ENCODE peak calls at places on chromosomes 6 and 20, in six cellular contexts. J is MM.1S, M is HFF-Myc, H is heart left ventricle, I is A673, O is right atrium auricular region. S is an unnamed sample.
A peak's percentile ranks its signal among the peaks of the same experiment; 100 is the strongest.

GRCh38 chr20:44117296-44118184 is 69.4 kb downstream of the JPH2 start:
- DNase-seq in M (no peak), H (no peak), I (no peak), O (no peak), J (no peak), S (no peak)

GRCh38 chr6:123589973-123590372 is 46.8 kb downstream of the TRDN start:
- DNase-seq in O (no peak), J (no peak), M (no peak), H (no peak), I (peak; percentile 31), S (no peak)

GRCh38 chr20:57656252-57656820 is 36.1 kb upstream of the ZBP1 start:
- DNase-seq in M (no peak), J (no peak), O (peak; percentile 54), I (no peak), H (no peak), S (no peak)

GRCh38 chr20:35318502-35319157 is 26.4 kb upstream of the FAM83C start:
- DNase-seq in H (no peak), O (no peak), M (peak; percentile 79), I (no peak), J (no peak), S (no peak)

GRCh38 chr20:14234666-14235295 is 102.6 kb downstream of the FLRT3 start:
- DNase-seq in M (no peak), I (no peak), H (no peak), O (no peak), J (no peak), S (no peak)

GRCh38 chr20:48242623-48243022 is 457.3 kb upstream of the SULF2 start:
- DNase-seq in H (no peak), M (no peak), J (no peak), O (no peak), I (no peak), S (no peak)

GRCh38 chr20:22862645-22863230 is 172.4 kb upstream of the SSTR4 start:
- DNase-seq in M (no peak), J (no peak), H (peak; percentile 63), I (no peak), O (no peak), S (no peak)

GRCh38 chr6:1535295-1535694 is 74.4 kb upstream of the FOXC1 start:
- DNase-seq in I (no peak), M (no peak), H (no peak), O (no peak), J (no peak), S (no peak)

GRCh38 chr6:29647927-29648642 is 8.8 kb upstream of the MOG start:
- DNase-seq in O (no peak), M (peak; percentile 17), H (no peak), J (peak; percentile 33), I (peak; percentile 53), S (no peak)

GRCh38 chr20:4920131-4920530 is 81.2 kb downstream of the SLC23A2 start:
- DNase-seq in M (no peak), J (no peak), H (no peak), O (no peak), I (no peak), S (no peak)

GRCh38 chr20:63056236-63057132 is 49.7 kb upstream of the BHLHE23 start:
- DNase-seq in M (no peak), J (no peak), I (peak; percentile 61), O (no peak), H (no peak), S (peak; percentile 82)

GRCh38 chr20:48802216-48802615 is 25.6 kb downstream of the PREX1 start:
- DNase-seq in H (no peak), M (no peak), I (no peak), J (no peak), O (no peak), S (no peak)

GRCh38 chr6:152323376-152323775 is 313.8 kb downstream of the SYNE1 start:
- DNase-seq in O (no peak), J (no peak), I (no peak), H (no peak), M (no peak), S (no peak)

GRCh38 chr6:49782293-49783181 is 4.5 kb downstream of the PGK2 start:
- DNase-seq in M (no peak), H (no peak), J (no peak), O (no peak), I (no peak), S (no peak)

GRCh38 chr20:33568378-33569289 is 78.7 kb downstream of the CBFA2T2 start:
- DNase-seq in O (no peak), H (peak; percentile 68), J (peak; percentile 76), I (peak; percentile 30), M (no peak), S (peak; percentile 32)

GRCh38 chr20:45833030-45833882 is at the start of gene SNX21:
- DNase-seq in H (peak; percentile 95), J (peak; percentile 18), O (peak; percentile 95), I (peak; percentile 67), M (peak; percentile 52), S (peak; percentile 75)

GRCh38 chr6:116461563-116462507 is 660 bp downstream of the CALHM6 start:
- DNase-seq in I (peak; percentile 15), J (peak; percentile 51), H (peak; percentile 73), O (no peak), M (peak; percentile 17), S (peak; percentile 78)

GRCh38 chr6:93418448-93419303 is 683 bp downstream of the EPHA7 start:
- DNase-seq in O (no peak), H (peak; percentile 45), J (peak; percentile 48), I (peak; percentile 59), M (no peak), S (peak; percentile 37)

GRCh38 chr6:153034139-153034538 is 31.6 kb upstream of the MTRF1L start:
- DNase-seq in M (no peak), H (no peak), O (no peak), J (no peak), I (no peak), S (no peak)

GRCh38 chr20:56689852-56690485 is 60.9 kb downstream of the TFAP2C start:
- DNase-seq in I (no peak), H (no peak), O (no peak), M (no peak), J (peak; percentile 40), S (no peak)

GRCh38 chr20:42276718-42277117 is 658.5 kb upstream of the CHD6 start:
- DNase-seq in H (no peak), J (no peak), M (no peak), O (no peak), I (no peak), S (no peak)

GRCh38 chr6:150165020-150165702 is 22.3 kb downstream of the PPP1R14C start:
- DNase-seq in M (no peak), H (no peak), O (no peak), I (no peak), J (no peak), S (no peak)

GRCh38 chr20:31605902-31606677 is 1.0 kb downstream of the ID1 start:
- DNase-seq in O (no peak), I (no peak), M (no peak), H (peak; percentile 41), J (no peak), S (peak; percentile 53)

GRCh38 chr6:164345340-164345739 is 930.8 kb downstream of the QKI start:
- DNase-seq in O (no peak), H (no peak), I (no peak), J (no peak), M (no peak), S (no peak)
- TF ChIP-seq CTCF in O (no peak), H (no peak), I (no peak), J (no peak), M (no peak), S (no peak)

GRCh38 chr6:53044071-53044470 is 21.1 kb upstream of the FBXO9 start:
- DNase-seq in M (no peak), H (peak; percentile 43), J (no peak), I (peak; percentile 81), O (no peak), S (no peak)
- TF ChIP-seq CTCF in M (no peak), H (no peak), J (no peak), I (no peak), O (no peak), S (no peak)

GRCh38 chr6:13066050-13066449 is 262.3 kb downstream of the TBC1D7 start:
- DNase-seq in H (no peak), O (no peak), J (no peak), M (no peak), I (no peak), S (no peak)
- TF ChIP-seq CTCF in H (no peak), O (no peak), J (no peak), M (no peak), I (no peak), S (no peak)

GRCh38 chr6:2988426-2989331 is 11.0 kb upstream of the NQO2 start:
- DNase-seq in H (peak; percentile 94), O (peak; percentile 95), M (peak; percentile 86), J (peak; percentile 80), I (peak; percentile 93), S (peak; percentile 81)

GRCh38 chr6:2988076-2988425 is 11.6 kb upstream of the NQO2 start:
- DNase-seq in I (no peak), M (no peak), H (no peak), O (no peak), J (no peak), S (no peak)

GRCh38 chr6:2990179-2990931 is 9.3 kb upstream of the NQO2 start:
- DNase-seq in H (no peak), J (peak; percentile 20), M (no peak), I (no peak), O (no peak), S (no peak)

GRCh38 chr6:2990932-2991506 is 8.7 kb upstream of the NQO2 start:
- DNase-seq in I (no peak), M (no peak), H (no peak), J (no peak), O (no peak), S (no peak)

DNA sequence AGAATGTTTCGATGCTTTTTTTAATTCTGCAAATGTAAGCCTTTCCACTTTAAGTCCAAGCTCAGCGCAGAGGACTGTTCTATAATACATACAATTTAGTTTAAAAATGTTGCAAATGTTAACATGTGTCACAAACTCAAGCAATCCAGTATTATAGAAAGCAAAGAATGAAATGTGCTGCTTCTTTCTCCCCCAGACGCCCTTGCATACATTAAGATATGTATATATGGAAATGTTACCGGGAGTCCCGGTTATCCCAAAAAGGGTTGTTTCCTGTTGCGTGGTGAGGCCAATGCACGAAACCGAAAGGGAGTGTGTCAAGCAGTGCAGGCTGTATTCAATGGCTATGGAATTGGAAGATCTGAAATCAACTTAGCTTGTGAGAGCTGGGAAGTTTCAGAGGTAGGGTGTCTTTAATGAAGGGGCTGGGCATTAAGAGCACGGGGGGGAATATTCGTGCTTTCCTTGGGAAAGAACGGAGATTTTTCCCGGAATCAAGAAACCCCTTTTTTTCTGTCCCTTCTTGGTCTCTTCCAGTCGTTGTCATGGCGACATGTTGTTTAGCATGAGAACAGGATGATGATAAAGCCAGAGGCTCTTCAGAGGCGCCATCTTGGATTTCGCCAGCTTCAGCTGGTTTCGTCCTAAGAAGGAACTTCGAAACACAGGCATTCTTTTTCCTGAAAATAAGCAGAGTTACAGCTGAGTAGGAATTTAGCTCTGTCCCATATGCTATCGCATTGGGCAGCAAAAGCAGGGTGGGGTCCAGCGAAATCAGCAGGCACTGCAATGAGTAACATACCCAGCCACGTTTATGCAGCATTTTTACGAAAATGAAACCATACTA is 10.1 kb upstream of the NQO2 start:
- DNase-seq in M (peak; percentile 98), J (peak; percentile 93), O (peak; percentile 95), H (peak; percentile 90), I (peak; percentile 98), S (peak; percentile 81)
- TF ChIP-seq CTCF in M (no peak), J (no peak), O (peak; percentile 7), H (no peak), I (no peak), S (no peak)

S was measured in GM20000.